ENCODE peak calls at places on chromosomes 16 and 17, in six cellular contexts. P is esophagus squamous epithelium, S is K562, V is prostate gland, N is upper lobe of right lung, M is IMR-90. H is an unnamed sample.

GRCh38 chr17:82372063-82372590 is 562 bp downstream of the UTS2R start:
- DNase-seq in P (no peak), S (no peak), V (no peak), N (no peak), M (no peak), H (no peak)

GRCh38 chr16:4618645-4619418 is 4.1 kb upstream of the UBALD1 start:
- DNase-seq in P (no peak), S (no peak), V (peak; percentile 56), N (no peak), M (no peak), H (no peak)

GRCh38 chr17:32441886-32442285 is 2.4 kb upstream of the PSMD11 start:
- DNase-seq in P (no peak), S (no peak), V (no peak), N (no peak), M (no peak), H (no peak)

GRCh38 chr17:32569171-32570080 is 82.6 kb downstream of the CDK5R1 start:
- DNase-seq in P (no peak), S (no peak), V (no peak), N (no peak), M (no peak), H (no peak)

GRCh38 chr16:3046506-3047386 is at the start of gene MMP25:
- DNase-seq in P (no peak), S (peak; percentile 50), V (no peak), N (no peak), M (no peak), H (no peak)

GRCh38 chr16:1180772-1181714 is 28.1 kb downstream of the CACNA1H start:
- DNase-seq in P (no peak), S (no peak), V (no peak), N (no peak), M (no peak), H (no peak)

GRCh38 chr16:3192476-3193019 is 4.5 kb downstream of the OR1F1 start:
- DNase-seq in P (no peak), S (no peak), V (no peak), N (no peak), M (no peak), H (no peak)

GRCh38 chr17:58282442-58282841 is 1.7 kb upstream of the MPO start:
- DNase-seq in P (no peak), S (peak; percentile 6), V (no peak), N (peak; percentile 38), M (no peak), H (no peak)

GRCh38 chr16:66508261-66508913 is 41.5 kb downstream of the TK2 start:
- DNase-seq in P (no peak), S (no peak), V (peak; percentile 81), N (no peak), M (no peak), H (peak; percentile 16)

GRCh38 chr17:48603959-48604769 is 622 bp downstream of the HOXB6 start:
- DNase-seq in P (no peak), S (peak; percentile 67), V (no peak), N (no peak), M (no peak), H (peak; percentile 84)

GRCh38 chr17:29873476-29873875 is 56.6 kb downstream of the SSH2 start:
- DNase-seq in P (no peak), S (no peak), V (no peak), N (no peak), M (no peak), H (no peak)

GRCh38 chr16:88376835-88377726 is 5.7 kb upstream of the ZNF469 start:
- DNase-seq in P (no peak), S (no peak), V (no peak), N (peak; percentile 57), M (no peak), H (peak; percentile 12)

GRCh38 chr17:64183815-64184397 is 54.0 kb upstream of the ERN1 start:
- DNase-seq in P (no peak), S (no peak), V (no peak), N (no peak), M (peak; percentile 77), H (no peak)

GRCh38 chr16:4591706-4592470 is 22.8 kb downstream of the UBALD1 start:
- DNase-seq in P (no peak), S (no peak), V (no peak), N (no peak), M (no peak), H (no peak)

GRCh38 chr16:4263504-4264436 is 9.1 kb downstream of the TFAP4 start:
- DNase-seq in P (no peak), S (peak; percentile 95), V (no peak), N (peak; percentile 73), M (peak; percentile 86), H (peak; percentile 86)

GRCh38 chr16:2769675-2770056 is 7.4 kb downstream of the ELOB start:
- DNase-seq in P (no peak), S (no peak), V (no peak), N (peak; percentile 80), M (no peak), H (peak; percentile 90)

GRCh38 chr16:47025641-47026040 is 52.2 kb upstream of the DNAJA2 start:
- DNase-seq in P (no peak), S (no peak), V (no peak), N (peak; percentile 25), M (no peak), H (no peak)

GRCh38 chr17:77148959-77149510 is 8.3 kb downstream of the SEC14L1 start:
- DNase-seq in P (no peak), S (no peak), V (no peak), N (no peak), M (no peak), H (no peak)

GRCh38 chr17:43906951-43907424 is 348 bp downstream of the MPP2 start:
- DNase-seq in P (no peak), S (no peak), V (no peak), N (no peak), M (no peak), H (no peak)

GRCh38 chr16:27475561-27475960 is 73.6 kb downstream of the IL21R start:
- DNase-seq in P (no peak), S (no peak), V (no peak), N (no peak), M (peak; percentile 95), H (no peak)

GRCh38 chr16:81612351-81613170 is 166.5 kb upstream of the PLCG2 start:
- DNase-seq in P (no peak), S (no peak), V (peak; percentile 53), N (no peak), M (no peak), H (no peak)

GRCh38 chr16:87602821-87603683 is 744 bp downstream of the JPH3 start:
- DNase-seq in P (no peak), S (peak; percentile 43), V (no peak), N (no peak), M (no peak), H (peak; percentile 24)

GRCh38 chr16:58021661-58022551 is 3.6 kb upstream of the MMP15 start:
- DNase-seq in P (no peak), S (no peak), V (no peak), N (peak; percentile 59), M (peak; percentile 82), H (no peak)

GRCh38 chr17:4800462-4801185 is 1.5 kb downstream of the C17orf114 start:
- DNase-seq in P (no peak), S (no peak), V (no peak), N (no peak), M (no peak), H (no peak)

GRCh38 chr16:2095918-2096582 is 39.6 kb downstream of the PKD1 start:
- DNase-seq in P (no peak), S (no peak), V (no peak), N (no peak), M (no peak), H (no peak)

GRCh38 chr16:15708096-15708495 is 58.1 kb downstream of the NDE1 start:
- DNase-seq in P (no peak), S (no peak), V (no peak), N (no peak), M (peak; percentile 89), H (no peak)

GRCh38 chr17:62781826-62782225 is 26.3 kb downstream of the MARCHF10 start:
- DNase-seq in P (no peak), S (no peak), V (no peak), N (no peak), M (peak; percentile 36), H (no peak)

DNA sequence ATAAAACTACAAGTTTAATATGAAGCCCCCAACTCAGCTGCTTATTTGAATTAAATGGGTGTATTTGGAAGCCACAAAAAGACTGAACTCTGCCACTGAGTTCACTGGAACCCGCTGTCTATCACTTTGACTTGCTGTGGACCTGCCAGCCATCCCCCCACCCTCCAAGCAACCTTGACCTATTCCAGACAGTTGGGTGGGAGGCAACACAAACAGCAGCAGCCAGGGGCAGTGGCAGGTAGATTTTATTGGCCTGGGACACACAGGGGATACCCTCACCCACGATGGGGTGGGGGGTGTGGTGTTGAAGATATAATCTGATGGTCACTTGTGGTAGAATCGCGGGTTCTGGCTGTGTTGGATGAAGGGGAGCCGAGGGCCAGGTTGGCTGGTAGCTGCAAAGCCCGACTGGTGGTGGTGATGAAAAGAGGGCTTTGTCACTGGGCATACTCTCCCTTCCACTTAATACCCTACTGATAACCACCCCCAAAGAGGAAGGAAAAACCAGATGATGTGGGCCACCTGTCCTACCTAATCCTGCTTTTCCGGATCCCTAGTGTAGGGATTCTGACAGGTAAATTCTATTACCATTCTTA is 2.6 kb downstream of the GPS2 start:
- DNase-seq in P (no peak), S (no peak), V (no peak), N (no peak), M (no peak), H (no peak)
- H3K4me1 ChIP-seq in P (peaks cover 37% of the 10 kb centered on the region), S (peaks cover 22% of the 10 kb centered on the region), V (peaks cover 17% of the 10 kb centered on the region), N (peaks cover 36% of the 10 kb centered on the region), M (peaks cover 7% of the 10 kb centered on the region), H (peaks cover 29% of the 10 kb centered on the region)

DNA sequence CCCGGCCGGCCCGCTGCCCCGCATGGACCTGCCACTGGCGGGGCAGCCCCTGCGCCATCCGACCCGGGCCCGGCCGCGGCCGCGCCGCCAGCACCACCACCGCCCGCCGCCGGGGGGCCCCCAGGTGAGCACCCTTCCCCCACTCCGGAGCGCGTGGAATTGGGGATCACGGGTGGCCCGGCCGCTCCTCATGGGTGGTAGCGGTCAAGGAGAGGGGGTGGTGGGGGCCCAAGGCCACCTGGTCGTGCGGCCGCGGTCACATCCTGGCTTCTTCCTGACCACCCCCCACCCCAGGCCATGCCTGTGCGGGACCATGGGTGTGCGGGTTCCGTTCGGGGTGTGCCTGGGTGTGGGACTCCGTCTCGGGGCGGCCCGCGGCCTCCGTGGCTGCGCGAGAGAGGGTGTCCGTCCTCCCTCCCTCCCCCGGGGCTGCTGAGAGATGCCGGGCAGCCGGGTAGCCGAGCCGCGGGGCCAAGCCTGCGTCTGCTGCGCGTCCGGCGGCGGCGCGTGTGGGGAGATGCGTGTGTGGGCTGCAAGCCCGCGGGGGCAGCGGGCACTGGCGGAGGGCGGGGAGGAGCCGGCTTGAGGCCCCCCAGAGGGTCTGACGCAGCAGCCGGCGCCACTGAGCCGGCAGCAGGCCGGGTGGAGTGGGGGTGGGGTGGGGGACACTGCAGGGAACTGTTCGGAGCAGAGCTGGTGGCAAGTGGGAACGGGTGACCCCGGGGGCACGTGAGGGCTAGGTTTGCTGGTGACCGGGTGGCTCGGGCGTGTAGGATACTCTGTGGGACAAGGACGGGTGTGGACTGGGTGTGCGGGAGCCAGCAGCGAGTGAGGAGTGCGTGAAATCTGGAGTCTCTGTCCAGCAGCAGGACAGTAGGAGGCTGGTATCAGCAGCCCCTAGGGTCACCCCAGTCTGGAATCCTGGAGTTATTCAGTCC is 6.7 kb downstream of the ACD start:
- DNase-seq in P (no peak), S (peak; percentile 72), V (no peak), N (no peak), M (no peak), H (no peak)
- TF ChIP-seq CTCF in P (peak; percentile 14), S (peak; percentile 14), V (no peak), N (no peak), M (peak; percentile 22), H (no peak)

GRCh38 chr16:53085539-53086450 is 31.0 kb downstream of the CHD9 start:
- DNase-seq in P (no peak), S (no peak), V (peak; percentile 74), N (no peak), M (no peak), H (no peak)
- H3K4me1 ChIP-seq in P (peaks cover 53% of the 10 kb centered on the region), S (peaks cover 34% of the 10 kb centered on the region), V (peaks cover 9% of the 10 kb centered on the region), N (peaks cover 76% of the 10 kb centered on the region), M (peaks cover 21% of the 10 kb centered on the region), H (peaks cover 31% of the 10 kb centered on the region)

GRCh38 chr17:7889166-7889584 is 586 bp downstream of the CHD3 start:
- DNase-seq in P (peak; percentile 39), S (peak; percentile 16), V (peak; percentile 96), N (peak; percentile 99), M (peak; percentile 86), H (peak; percentile 97)
- TF ChIP-seq CTCF in P (peak; percentile 59), S (no peak), V (peak; percentile 78), N (peak; percentile 57), M (peak; percentile 47), H (peak; percentile 30)